ENCODE peak calls at places on chromosomes 16 and 17, in six cellular contexts. One of them, this sample, is unnamed.

GRCh38 chr17:40318835-40319332 is 9.9 kb downstream of the RARA start:
- DNase-seq in retinal pigment epithelial cell: no peak
- DNase-seq in ovary: peak
- DNase-seq in RWPE2: no peak
- DNase-seq in astrocyte of the spinal cord: no peak
- DNase-seq in suprapubic skin: peak
- DNase-seq in this sample: no peak

GRCh38 chr17:10021239-10021638 is 116.2 kb upstream of the RCVRN start:
- DNase-seq in RWPE2: no peak
- DNase-seq in retinal pigment epithelial cell: no peak
- DNase-seq in ovary: peak
- DNase-seq in suprapubic skin: no peak
- DNase-seq in astrocyte of the spinal cord: peak
- DNase-seq in this sample: peak

GRCh38 chr17:78883090-78883532 is 19.9 kb downstream of the CEP295NL start:
- DNase-seq in suprapubic skin: peak
- DNase-seq in astrocyte of the spinal cord: peak
- DNase-seq in ovary: peak
- DNase-seq in RWPE2: no peak
- DNase-seq in retinal pigment epithelial cell: peak
- DNase-seq in this sample: peak

GRCh38 chr16:5615868-5616642 is 518.5 kb upstream of the EEF2KMT start:
- DNase-seq in ovary: no peak
- DNase-seq in suprapubic skin: no peak
- DNase-seq in retinal pigment epithelial cell: no peak
- DNase-seq in RWPE2: no peak
- DNase-seq in astrocyte of the spinal cord: peak
- DNase-seq in this sample: peak

GRCh38 chr17:82748756-82749155 is 3.1 kb upstream of the TBCD start:
- DNase-seq in RWPE2: no peak
- DNase-seq in retinal pigment epithelial cell: no peak
- DNase-seq in suprapubic skin: no peak
- DNase-seq in ovary: no peak
- DNase-seq in astrocyte of the spinal cord: no peak
- DNase-seq in this sample: no peak

GRCh38 chr16:14405611-14406537 is 224.2 kb downstream of the PARN start:
- DNase-seq in ovary: no peak
- DNase-seq in astrocyte of the spinal cord: no peak
- DNase-seq in RWPE2: no peak
- DNase-seq in retinal pigment epithelial cell: no peak
- DNase-seq in suprapubic skin: no peak
- DNase-seq in this sample: no peak

GRCh38 chr17:16923097-16923903 is 48.6 kb downstream of the TNFRSF13B start:
- DNase-seq in ovary: no peak
- DNase-seq in retinal pigment epithelial cell: no peak
- DNase-seq in suprapubic skin: peak
- DNase-seq in astrocyte of the spinal cord: no peak
- DNase-seq in RWPE2: peak
- DNase-seq in this sample: no peak

GRCh38 chr17:78609198-78609597 is 32.0 kb upstream of the DNAH17 start:
- DNase-seq in astrocyte of the spinal cord: no peak
- DNase-seq in retinal pigment epithelial cell: no peak
- DNase-seq in RWPE2: no peak
- DNase-seq in suprapubic skin: no peak
- DNase-seq in ovary: no peak
- DNase-seq in this sample: no peak

GRCh38 chr17:21843951-21844590 is 151.7 kb downstream of the KCNJ18 start:
- DNase-seq in retinal pigment epithelial cell: no peak
- DNase-seq in ovary: no peak
- DNase-seq in astrocyte of the spinal cord: no peak
- DNase-seq in suprapubic skin: no peak
- DNase-seq in RWPE2: no peak
- DNase-seq in this sample: no peak

GRCh38 chr17:69047368-69048263 is 13.1 kb downstream of the ABCA9 start:
- DNase-seq in astrocyte of the spinal cord: peak
- DNase-seq in suprapubic skin: no peak
- DNase-seq in ovary: peak
- DNase-seq in RWPE2: no peak
- DNase-seq in retinal pigment epithelial cell: peak
- DNase-seq in this sample: peak

GRCh38 chr17:82940226-82941020 is 100.6 kb upstream of the ZNF750 start:
- DNase-seq in suprapubic skin: peak
- DNase-seq in RWPE2: no peak
- DNase-seq in ovary: no peak
- DNase-seq in astrocyte of the spinal cord: no peak
- DNase-seq in retinal pigment epithelial cell: no peak
- DNase-seq in this sample: no peak

GRCh38 chr17:78717431-78717980 is 64.6 kb downstream of the CYTH1 start:
- DNase-seq in astrocyte of the spinal cord: peak
- DNase-seq in suprapubic skin: no peak
- DNase-seq in ovary: peak
- DNase-seq in RWPE2: no peak
- DNase-seq in retinal pigment epithelial cell: no peak
- DNase-seq in this sample: peak

GRCh38 chr17:43771463-43771862 is 7.3 kb downstream of the DUSP3 start:
- DNase-seq in suprapubic skin: no peak
- DNase-seq in retinal pigment epithelial cell: no peak
- DNase-seq in RWPE2: no peak
- DNase-seq in astrocyte of the spinal cord: no peak
- DNase-seq in ovary: no peak
- DNase-seq in this sample: no peak

GRCh38 chr16:25257956-25258855 is 561 bp upstream of the ZKSCAN2 start:
- DNase-seq in astrocyte of the spinal cord: peak
- DNase-seq in suprapubic skin: peak
- DNase-seq in retinal pigment epithelial cell: peak
- DNase-seq in RWPE2: peak
- DNase-seq in ovary: peak
- DNase-seq in this sample: peak

GRCh38 chr16:24045641-24046040 is 209.9 kb downstream of the PRKCB start:
- DNase-seq in RWPE2: no peak
- DNase-seq in ovary: no peak
- DNase-seq in retinal pigment epithelial cell: no peak
- DNase-seq in astrocyte of the spinal cord: no peak
- DNase-seq in suprapubic skin: no peak
- DNase-seq in this sample: no peak

DNA sequence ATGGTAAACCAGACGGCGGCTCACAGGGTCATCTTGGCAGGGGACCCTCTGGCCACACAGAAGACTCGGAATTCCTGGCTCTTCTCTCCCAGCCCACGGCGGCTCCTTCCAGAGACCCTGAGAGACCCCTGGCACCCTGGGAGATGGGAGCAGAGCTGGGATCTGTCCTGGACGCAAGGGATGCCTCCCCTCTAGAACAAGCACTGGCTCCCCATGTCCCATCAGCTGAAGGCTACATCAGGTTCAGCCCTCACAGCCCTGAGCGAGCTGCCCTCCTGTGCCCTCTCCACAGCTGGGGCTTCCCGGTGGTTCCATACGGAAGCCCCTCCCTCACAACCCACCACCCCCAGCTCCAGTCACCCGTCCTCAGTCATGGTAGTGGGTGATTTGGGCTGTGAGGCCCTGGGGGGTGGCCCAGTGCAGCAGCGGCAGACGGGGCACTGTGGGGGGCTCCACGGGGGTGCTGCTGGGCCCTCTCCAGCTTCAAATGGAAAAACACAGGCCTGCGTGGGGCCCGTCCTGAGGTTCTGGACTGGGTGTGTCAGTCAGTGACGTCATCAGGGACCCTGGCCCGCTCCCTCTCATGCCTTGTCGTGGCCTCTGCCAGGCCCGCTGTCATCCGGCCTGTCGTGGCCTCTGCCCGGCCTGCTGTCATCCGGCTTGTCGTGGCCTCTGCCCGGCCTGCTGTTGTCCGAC is 13.0 kb upstream of the CBFA2T3 start:
- DNase-seq in RWPE2: no peak
- DNase-seq in retinal pigment epithelial cell: no peak
- DNase-seq in suprapubic skin: no peak
- DNase-seq in ovary: no peak
- DNase-seq in astrocyte of the spinal cord: no peak
- DNase-seq in this sample: no peak
- TF ChIP-seq CTCF in RWPE2: no peak
- TF ChIP-seq CTCF in retinal pigment epithelial cell: no peak
- TF ChIP-seq CTCF in suprapubic skin: no peak
- TF ChIP-seq CTCF in ovary: no peak
- TF ChIP-seq CTCF in astrocyte of the spinal cord: no peak
- TF ChIP-seq CTCF in this sample: no peak

GRCh38 chr16:48609453-48610023 is 442 bp downstream of the N4BP1 start:
- DNase-seq in ovary: no peak
- DNase-seq in retinal pigment epithelial cell: no peak
- DNase-seq in suprapubic skin: no peak
- DNase-seq in RWPE2: no peak
- DNase-seq in astrocyte of the spinal cord: peak
- DNase-seq in this sample: peak

GRCh38 chr16:48614759-48615158 is 4.8 kb upstream of the N4BP1 start:
- DNase-seq in ovary: no peak
- DNase-seq in astrocyte of the spinal cord: no peak
- DNase-seq in suprapubic skin: no peak
- DNase-seq in RWPE2: no peak
- DNase-seq in retinal pigment epithelial cell: no peak
- DNase-seq in this sample: no peak

GRCh38 chr16:48613061-48613957 is 3.3 kb upstream of the N4BP1 start:
- DNase-seq in ovary: no peak
- DNase-seq in astrocyte of the spinal cord: no peak
- DNase-seq in retinal pigment epithelial cell: no peak
- DNase-seq in RWPE2: no peak
- DNase-seq in suprapubic skin: no peak
- DNase-seq in this sample: no peak

GRCh38 chr16:48611329-48612137 is 1.6 kb upstream of the N4BP1 start:
- DNase-seq in astrocyte of the spinal cord: no peak
- DNase-seq in retinal pigment epithelial cell: no peak
- DNase-seq in suprapubic skin: no peak
- DNase-seq in RWPE2: peak
- DNase-seq in ovary: no peak
- DNase-seq in this sample: no peak

DNA sequence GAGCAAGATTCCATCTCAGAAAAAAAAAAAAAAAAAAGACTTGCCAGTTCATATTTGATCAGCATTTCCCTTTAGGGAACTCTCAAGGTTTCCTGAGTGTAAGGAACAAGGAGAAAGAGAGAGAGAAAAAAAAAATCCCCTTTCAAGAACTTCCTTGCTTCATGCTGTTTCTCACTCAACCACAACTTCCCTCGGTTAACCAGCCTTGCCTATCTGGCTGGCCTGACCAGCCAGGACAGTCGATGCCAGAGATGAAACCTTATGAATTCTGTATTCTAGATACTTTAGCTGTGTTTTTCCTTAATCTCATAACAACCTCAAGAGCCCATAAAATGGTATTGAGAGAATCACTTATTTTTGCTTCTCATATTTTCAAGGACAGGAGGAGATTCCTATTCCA is 2.6 kb upstream of the N4BP1 start:
- DNase-seq in suprapubic skin: no peak
- DNase-seq in retinal pigment epithelial cell: no peak
- DNase-seq in ovary: no peak
- DNase-seq in RWPE2: no peak
- DNase-seq in astrocyte of the spinal cord: no peak
- DNase-seq in this sample: no peak
- H3K4me3 ChIP-seq in suprapubic skin: no peak
- H3K4me3 ChIP-seq in retinal pigment epithelial cell: no peak
- H3K4me3 ChIP-seq in ovary: no peak
- H3K4me3 ChIP-seq in RWPE2: no peak
- H3K4me3 ChIP-seq in astrocyte of the spinal cord: no peak
- H3K4me3 ChIP-seq in this sample: no peak

GRCh38 chr16:89924298-89924924 is 1.3 kb downstream of the TUBB3 start:
- DNase-seq in ovary: no peak
- DNase-seq in retinal pigment epithelial cell: no peak
- DNase-seq in suprapubic skin: no peak
- DNase-seq in RWPE2: peak
- DNase-seq in astrocyte of the spinal cord: peak
- DNase-seq in this sample: peak
- TF ChIP-seq CTCF in ovary: no peak
- TF ChIP-seq CTCF in retinal pigment epithelial cell: no peak
- TF ChIP-seq CTCF in suprapubic skin: no peak
- TF ChIP-seq CTCF in RWPE2: no peak
- TF ChIP-seq CTCF in astrocyte of the spinal cord: no peak
- TF ChIP-seq CTCF in this sample: no peak

DNA sequence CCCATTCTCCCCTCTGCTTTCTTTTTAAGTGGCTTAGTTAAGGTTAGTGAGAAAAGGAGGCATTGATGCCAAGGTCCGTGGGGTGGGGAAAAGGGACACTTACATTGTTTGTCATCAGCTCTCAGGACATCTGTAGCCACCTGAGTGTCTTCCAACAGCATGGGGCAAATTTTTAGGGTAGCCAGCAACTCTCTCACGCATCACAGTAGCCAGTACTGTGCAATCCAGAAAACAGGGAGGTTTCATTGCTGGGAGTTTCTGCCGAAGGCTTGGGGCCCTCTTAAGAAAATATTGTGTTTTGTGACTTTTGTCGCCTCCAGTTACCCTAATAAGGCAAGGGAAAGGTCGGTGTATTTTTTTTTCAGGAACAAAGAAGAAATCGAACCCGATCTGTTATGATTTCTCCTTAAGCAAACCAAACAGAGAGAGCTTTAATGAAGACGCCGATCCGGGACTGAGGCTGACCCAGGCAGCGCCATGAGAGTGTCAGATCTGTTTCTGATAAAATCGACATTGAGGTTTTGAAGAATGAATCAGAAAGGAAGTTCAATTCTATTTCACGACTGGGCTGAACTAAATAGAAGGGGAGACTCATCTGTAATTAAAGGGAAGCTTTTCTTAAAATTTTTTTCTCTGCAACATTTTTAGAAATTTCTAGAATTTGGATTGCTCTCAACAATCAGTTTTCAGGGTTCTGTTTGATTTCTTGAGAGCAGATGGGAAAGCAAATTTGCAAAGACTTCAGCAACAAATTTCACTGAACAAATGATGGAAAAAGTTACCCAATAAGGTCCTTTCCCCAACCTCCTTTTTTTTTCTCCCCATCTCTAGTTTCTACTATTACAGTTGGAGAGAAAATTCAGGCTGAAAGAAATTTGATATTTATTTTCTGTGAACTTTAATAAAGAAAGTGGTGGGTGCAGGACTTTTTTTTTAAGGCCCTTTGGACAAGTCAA is 144.7 kb upstream of the IRX3 start:
- DNase-seq in ovary: no peak
- DNase-seq in suprapubic skin: no peak
- DNase-seq in retinal pigment epithelial cell: no peak
- DNase-seq in astrocyte of the spinal cord: no peak
- DNase-seq in RWPE2: no peak
- DNase-seq in this sample: peak
- H3K4me3 ChIP-seq in ovary: no peak
- H3K4me3 ChIP-seq in suprapubic skin: no peak
- H3K4me3 ChIP-seq in retinal pigment epithelial cell: peak
- H3K4me3 ChIP-seq in astrocyte of the spinal cord: no peak
- H3K4me3 ChIP-seq in RWPE2: no peak
- H3K4me3 ChIP-seq in this sample: no peak

DNA sequence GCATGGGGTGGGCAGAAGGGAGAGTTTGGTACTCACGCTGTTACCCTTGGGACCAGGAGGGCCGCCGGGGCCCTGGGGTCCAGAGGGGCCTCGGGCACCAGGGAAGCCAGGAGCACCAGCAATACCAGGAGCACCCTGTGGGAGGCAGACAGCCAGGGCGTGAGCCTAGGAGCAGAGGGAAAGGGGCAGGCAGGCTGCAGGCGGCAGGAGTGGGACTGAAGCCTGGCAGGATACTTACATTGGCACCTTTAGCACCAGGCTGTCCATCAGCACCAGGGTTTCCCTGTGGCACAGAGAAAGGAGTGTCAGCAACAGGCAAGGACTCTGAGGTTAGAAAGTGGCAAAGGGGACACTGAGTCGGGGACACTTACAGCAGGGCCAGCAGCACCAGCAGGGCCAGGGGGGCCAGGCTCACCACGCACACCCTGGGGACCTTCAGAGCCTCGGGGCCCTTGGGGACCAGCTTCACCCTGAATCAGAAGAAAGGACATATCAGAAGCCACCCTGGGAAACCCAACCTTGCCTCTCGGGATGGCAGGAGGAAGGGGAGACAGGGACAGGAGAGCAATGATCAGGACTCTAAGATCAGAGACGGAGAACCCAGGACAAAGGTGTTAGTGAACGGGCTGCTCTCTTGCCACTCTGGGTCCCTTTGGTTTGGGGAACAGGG is 6.1 kb downstream of the COL1A1 start:
- DNase-seq in suprapubic skin: no peak
- DNase-seq in RWPE2: no peak
- DNase-seq in retinal pigment epithelial cell: no peak
- DNase-seq in ovary: no peak
- DNase-seq in astrocyte of the spinal cord: peak
- DNase-seq in this sample: peak
- TF ChIP-seq CTCF in suprapubic skin: no peak
- TF ChIP-seq CTCF in RWPE2: no peak
- TF ChIP-seq CTCF in retinal pigment epithelial cell: peak
- TF ChIP-seq CTCF in ovary: no peak
- TF ChIP-seq CTCF in astrocyte of the spinal cord: peak
- TF ChIP-seq CTCF in this sample: peak

This sample was measured in fibroblast of mammary gland.